ENCODE peak calls at places on chromosomes 4 and X, in nine cellular contexts. F is WTC11; Y is spleen; P is hepatocyte; M is HS-5; O is GM12865; H is tibial artery; X is stimulated activated CD8-positive, alpha-beta memory T cell treated with anti-CD3 and anti-CD28 coated beads, Interleukin-7, amount 100 ng/mL, for 1 hour; S is right lobe of liver. D is an unnamed sample.

GRCh38 chrX:154013614-154014360 is 5.9 kb downstream of the IRAK1 start:
- DNase-seq in Y (peak; percentile 87), F (peak; percentile 55), S (no peak), P (peak; percentile 56), X (no peak), O (peak; percentile 52), M (no peak), H (no peak), D (peak; percentile 28)

GRCh38 chr4:31160146-31160545 is 440.0 kb downstream of the PCDH7 start:
- DNase-seq in M (no peak), S (no peak), F (no peak), H (no peak), X (no peak), O (no peak), P (no peak), Y (no peak), D (no peak)

GRCh38 chr4:31291238-31291637 is 571.1 kb downstream of the PCDH7 start:
- DNase-seq in M (no peak), S (no peak), F (no peak), Y (no peak), P (no peak), H (no peak), X (no peak), O (peak; percentile 5), D (peak; percentile 73)

GRCh38 chr4:59571805-59572430 is 1628.2 kb upstream of the ADGRL3 start:
- DNase-seq in M (no peak), O (peak; percentile 10), X (no peak), H (no peak), S (no peak), F (no peak), P (no peak), Y (no peak), D (peak; percentile 41)

GRCh38 chr4:155481150-155481549 is 104.4 kb upstream of the MAP9 start:
- DNase-seq in X (no peak), M (no peak), H (no peak), F (no peak), P (no peak), S (no peak), O (no peak), Y (no peak), D (no peak)

GRCh38 chr4:148238086-148238485 is 204.1 kb downstream of the NR3C2 start:
- DNase-seq in X (no peak), P (no peak), M (peak; percentile 4), H (no peak), Y (no peak), F (no peak), O (no peak), S (no peak), D (no peak)

GRCh38 chrX:23937100-23937499 is 29.3 kb downstream of the CXorf58 start:
- DNase-seq in H (no peak), O (no peak), F (no peak), M (no peak), X (no peak), Y (no peak), S (no peak), P (no peak), D (no peak)

GRCh38 chrX:44400588-44400987 is 57.1 kb upstream of the EFHC2 start:
- DNase-seq in S (no peak), P (peak; percentile 29), X (no peak), F (no peak), O (no peak), H (no peak), M (peak; percentile 78), Y (no peak), D (peak; percentile 1)

GRCh38 chrX:78199851-78200250 is 60.4 kb upstream of the TAF9B start:
- DNase-seq in X (no peak), O (peak; percentile 34), M (peak; percentile 0), P (peak; percentile 16), F (no peak), S (no peak), H (no peak), Y (no peak), D (peak; percentile 15)

GRCh38 chrX:130173190-130173895 is 1.6 kb downstream of the RAB33A start:
- DNase-seq in F (no peak), S (no peak), X (no peak), Y (peak; percentile 72), H (peak; percentile 79), M (no peak), P (no peak), O (peak; percentile 80), D (peak; percentile 88)

GRCh38 chr4:77385124-77385969 is 220.3 kb upstream of the CXCL13 start:
- DNase-seq in S (peak; percentile 38), F (peak; percentile 72), P (peak; percentile 77), O (peak; percentile 69), Y (no peak), H (peak; percentile 48), X (peak; percentile 13), M (peak; percentile 23), D (peak; percentile 48)

GRCh38 chrX:13151806-13152510 is 107.5 kb upstream of the FAM9C start:
- DNase-seq in F (no peak), H (no peak), M (no peak), P (peak; percentile 43), S (no peak), X (no peak), O (no peak), Y (no peak), D (no peak)

GRCh38 chr4:102344520-102344954 is 745 bp downstream of the SLC39A8 start:
- DNase-seq in S (peak; percentile 87), X (peak; percentile 19), M (no peak), O (peak; percentile 84), P (peak; percentile 76), H (peak; percentile 36), Y (peak; percentile 95), F (peak; percentile 67), D (peak; percentile 58)

GRCh38 chrX:18873836-18874235 is 110.1 kb downstream of the PHKA2 start:
- DNase-seq in O (no peak), M (no peak), Y (peak; percentile 9), P (peak; percentile 2), F (no peak), S (no peak), X (no peak), H (no peak), D (no peak)

GRCh38 chr4:10607206-10607605 is 77.4 kb downstream of the CLNK start:
- DNase-seq in S (no peak), O (no peak), Y (no peak), P (no peak), H (no peak), F (no peak), M (no peak), X (no peak), D (no peak)

GRCh38 chr4:73172166-73172565 is 86.4 kb downstream of the ANKRD17 start:
- DNase-seq in S (no peak), H (no peak), X (no peak), P (no peak), F (no peak), Y (no peak), M (no peak), O (no peak), D (no peak)

GRCh38 chrX:154298312-154298711 is 2.7 kb downstream of the TKTL1 start:
- DNase-seq in H (no peak), Y (peak; percentile 66), S (no peak), X (no peak), F (no peak), M (no peak), P (no peak), O (peak; percentile 35), D (no peak)

GRCh38 chr4:73868206-73869129 is 725 bp upstream of the CXCL1 start:
- DNase-seq in S (no peak), X (no peak), M (no peak), F (no peak), Y (no peak), H (no peak), P (no peak), O (no peak), D (no peak)

GRCh38 chrX:38382663-38383062 is 30.3 kb downstream of the OTC start:
- DNase-seq in X (no peak), P (no peak), F (no peak), S (no peak), O (no peak), Y (no peak), H (no peak), M (no peak), D (no peak)

GRCh38 chr4:168744021-168744420 is 247.2 kb downstream of the PALLD start:
- DNase-seq in M (no peak), O (no peak), S (no peak), Y (no peak), H (no peak), F (no peak), P (peak; percentile 19), X (no peak), D (no peak)

GRCh38 chr4:113335771-113336170 is 286.3 kb downstream of the ANK2 start:
- DNase-seq in S (no peak), M (no peak), O (no peak), F (no peak), X (no peak), Y (no peak), P (no peak), H (no peak), D (no peak)

GRCh38 chr4:30912098-30912719 is 192.0 kb downstream of the PCDH7 start:
- DNase-seq in M (no peak), P (no peak), X (no peak), F (no peak), S (no peak), Y (no peak), H (no peak), O (no peak), D (no peak)

GRCh38 chr4:8741513-8742226 is 130.0 kb downstream of the HMX1 start:
- DNase-seq in P (no peak), Y (peak; percentile 45), O (no peak), H (no peak), S (peak; percentile 8), M (no peak), X (no peak), F (no peak), D (no peak)

GRCh38 chrX:24063488-24063887 is 8.7 kb downstream of the EIF2S3 start:
- DNase-seq in F (no peak), P (no peak), S (no peak), M (no peak), X (no peak), H (no peak), Y (no peak), O (no peak), D (no peak)

GRCh38 chr4:56038763-56039162 is 90.0 kb downstream of the CEP135 start:
- DNase-seq in X (no peak), S (no peak), O (no peak), M (no peak), H (no peak), F (no peak), P (no peak), Y (no peak), D (no peak)

GRCh38 chr4:33649015-33649414 is 2595.3 kb downstream of the ARAP2 start:
- DNase-seq in F (no peak), X (no peak), H (no peak), P (peak; percentile 36), Y (no peak), O (no peak), M (peak; percentile 25), S (no peak), D (peak; percentile 37)

GRCh38 chr4:1608196-1608820 is 75.8 kb downstream of the FAM53A start:
- DNase-seq in P (no peak), H (no peak), S (no peak), Y (peak; percentile 65), F (no peak), M (no peak), O (no peak), X (no peak), D (no peak)

GRCh38 chrX:1246816-1247215 is 21.8 kb upstream of the CSF2RA start:
- DNase-seq in P (peak; percentile 67), X (peak; percentile 54), F (peak; percentile 88), S (peak; percentile 64), H (peak; percentile 66), Y (peak; percentile 92), O (peak; percentile 78), M (no peak), D (peak; percentile 77)

GRCh38 chrX:99394450-99394849 is 1015.6 kb downstream of the PCDH19 start:
- DNase-seq in F (peak; percentile 18), Y (no peak), H (no peak), S (no peak), M (no peak), O (no peak), X (no peak), P (no peak), D (peak; percentile 0)

GRCh38 chr4:113827285-113827684 is 65.7 kb upstream of the CAMK2D start:
- DNase-seq in H (no peak), Y (no peak), F (no peak), S (no peak), X (no peak), O (no peak), P (no peak), M (no peak), D (no peak)

GRCh38 chr4:13543091-13543581 is 1.2 kb downstream of the NKX3-2 start:
- DNase-seq in X (no peak), M (no peak), F (no peak), P (no peak), S (no peak), H (no peak), Y (peak; percentile 62), O (no peak), D (no peak)

D was measured in MV-4-11.